ENCODE peak calls at places on chromosome 5, in eight cellular contexts. One of them, this sample, is unnamed.

GRCh38 chr5:142769251-142769792 is 855 bp upstream of the ARHGAP26 start:
- DNase-seq in fibroblast of the aortic adventitia: no peak
- DNase-seq in PC-3: no peak
- DNase-seq in GM13977: no peak
- DNase-seq in WTC11: no peak
- DNase-seq in neural crest cell: no peak
- DNase-seq in left ventricle myocardium inferior: no peak
- DNase-seq in fibroblast of villous mesenchyme: no peak
- DNase-seq in this sample: no peak

GRCh38 chr5:139495644-139496435 is 13.3 kb upstream of the STING1 start:
- DNase-seq in fibroblast of the aortic adventitia: peak
- DNase-seq in PC-3: peak
- DNase-seq in GM13977: no peak
- DNase-seq in WTC11: no peak
- DNase-seq in neural crest cell: no peak
- DNase-seq in left ventricle myocardium inferior: no peak
- DNase-seq in fibroblast of villous mesenchyme: peak
- DNase-seq in this sample: no peak

GRCh38 chr5:54580997-54581741 is 63.6 kb downstream of the SNX18 start:
- DNase-seq in fibroblast of the aortic adventitia: peak
- DNase-seq in PC-3: no peak
- DNase-seq in GM13977: no peak
- DNase-seq in WTC11: no peak
- DNase-seq in neural crest cell: no peak
- DNase-seq in left ventricle myocardium inferior: no peak
- DNase-seq in fibroblast of villous mesenchyme: no peak
- DNase-seq in this sample: no peak

GRCh38 chr5:132086277-132086794 is 12.7 kb downstream of the CSF2 start:
- DNase-seq in fibroblast of the aortic adventitia: peak
- DNase-seq in PC-3: peak
- DNase-seq in GM13977: no peak
- DNase-seq in WTC11: no peak
- DNase-seq in neural crest cell: no peak
- DNase-seq in left ventricle myocardium inferior: peak
- DNase-seq in fibroblast of villous mesenchyme: peak
- DNase-seq in this sample: no peak

GRCh38 chr5:112346411-112347044 is 72.5 kb downstream of the EPB41L4A start:
- DNase-seq in fibroblast of the aortic adventitia: no peak
- DNase-seq in PC-3: no peak
- DNase-seq in GM13977: no peak
- DNase-seq in WTC11: no peak
- DNase-seq in neural crest cell: no peak
- DNase-seq in left ventricle myocardium inferior: no peak
- DNase-seq in fibroblast of villous mesenchyme: no peak
- DNase-seq in this sample: peak

GRCh38 chr5:143644751-143645150 is 167.2 kb upstream of the HMHB1 start:
- DNase-seq in fibroblast of the aortic adventitia: no peak
- DNase-seq in PC-3: no peak
- DNase-seq in GM13977: no peak
- DNase-seq in WTC11: no peak
- DNase-seq in neural crest cell: no peak
- DNase-seq in left ventricle myocardium inferior: no peak
- DNase-seq in fibroblast of villous mesenchyme: peak
- DNase-seq in this sample: no peak

GRCh38 chr5:68176802-68177479 is 38.6 kb upstream of the PIK3R1 start:
- DNase-seq in fibroblast of the aortic adventitia: no peak
- DNase-seq in PC-3: no peak
- DNase-seq in GM13977: no peak
- DNase-seq in WTC11: no peak
- DNase-seq in neural crest cell: no peak
- DNase-seq in left ventricle myocardium inferior: no peak
- DNase-seq in fibroblast of villous mesenchyme: no peak
- DNase-seq in this sample: no peak

GRCh38 chr5:17625686-17626085 is 6.2 kb upstream of the TAF11L13 start:
- DNase-seq in fibroblast of the aortic adventitia: no peak
- DNase-seq in PC-3: no peak
- DNase-seq in GM13977: no peak
- DNase-seq in WTC11: no peak
- DNase-seq in neural crest cell: no peak
- DNase-seq in left ventricle myocardium inferior: no peak
- DNase-seq in fibroblast of villous mesenchyme: no peak
- DNase-seq in this sample: no peak

GRCh38 chr5:56175465-56175864 is 57.7 kb downstream of the ANKRD55 start:
- DNase-seq in fibroblast of the aortic adventitia: peak
- DNase-seq in PC-3: peak
- DNase-seq in GM13977: no peak
- DNase-seq in WTC11: no peak
- DNase-seq in neural crest cell: no peak
- DNase-seq in left ventricle myocardium inferior: no peak
- DNase-seq in fibroblast of villous mesenchyme: peak
- DNase-seq in this sample: no peak

GRCh38 chr5:14118551-14119320 is 24.4 kb upstream of the TRIO start:
- DNase-seq in fibroblast of the aortic adventitia: no peak
- DNase-seq in PC-3: no peak
- DNase-seq in GM13977: no peak
- DNase-seq in WTC11: peak
- DNase-seq in neural crest cell: peak
- DNase-seq in left ventricle myocardium inferior: peak
- DNase-seq in fibroblast of villous mesenchyme: no peak
- DNase-seq in this sample: no peak

GRCh38 chr5:72467421-72467820 is 39.8 kb downstream of the ZNF366 start:
- DNase-seq in fibroblast of the aortic adventitia: no peak
- DNase-seq in PC-3: peak
- DNase-seq in GM13977: no peak
- DNase-seq in WTC11: no peak
- DNase-seq in neural crest cell: no peak
- DNase-seq in left ventricle myocardium inferior: no peak
- DNase-seq in fibroblast of villous mesenchyme: no peak
- DNase-seq in this sample: no peak

GRCh38 chr5:59660737-59661136 is 232.8 kb downstream of the PDE4D start:
- DNase-seq in fibroblast of the aortic adventitia: peak
- DNase-seq in PC-3: peak
- DNase-seq in GM13977: peak
- DNase-seq in WTC11: no peak
- DNase-seq in neural crest cell: no peak
- DNase-seq in left ventricle myocardium inferior: no peak
- DNase-seq in fibroblast of villous mesenchyme: peak
- DNase-seq in this sample: peak

GRCh38 chr5:36209664-36210063 is 32.1 kb downstream of the NADK2 start:
- DNase-seq in fibroblast of the aortic adventitia: peak
- DNase-seq in PC-3: peak
- DNase-seq in GM13977: no peak
- DNase-seq in WTC11: no peak
- DNase-seq in neural crest cell: no peak
- DNase-seq in left ventricle myocardium inferior: no peak
- DNase-seq in fibroblast of villous mesenchyme: peak
- DNase-seq in this sample: no peak

GRCh38 chr5:61330879-61331406 is 1.1 kb upstream of the ZSWIM6 start:
- DNase-seq in fibroblast of the aortic adventitia: peak
- DNase-seq in PC-3: peak
- DNase-seq in GM13977: peak
- DNase-seq in WTC11: peak
- DNase-seq in neural crest cell: peak
- DNase-seq in left ventricle myocardium inferior: peak
- DNase-seq in fibroblast of villous mesenchyme: peak
- DNase-seq in this sample: peak

GRCh38 chr5:116661419-116661818 is 86.8 kb upstream of the SEMA6A start:
- DNase-seq in fibroblast of the aortic adventitia: no peak
- DNase-seq in PC-3: no peak
- DNase-seq in GM13977: no peak
- DNase-seq in WTC11: no peak
- DNase-seq in neural crest cell: no peak
- DNase-seq in left ventricle myocardium inferior: no peak
- DNase-seq in fibroblast of villous mesenchyme: no peak
- DNase-seq in this sample: no peak

GRCh38 chr5:82274343-82275266 is 3.5 kb downstream of the RPS23 start:
- DNase-seq in fibroblast of the aortic adventitia: no peak
- DNase-seq in PC-3: no peak
- DNase-seq in GM13977: no peak
- DNase-seq in WTC11: peak
- DNase-seq in neural crest cell: no peak
- DNase-seq in left ventricle myocardium inferior: no peak
- DNase-seq in fibroblast of villous mesenchyme: no peak
- DNase-seq in this sample: peak

GRCh38 chr5:104513194-104513602 is 950.6 kb upstream of the NUDT12 start:
- DNase-seq in fibroblast of the aortic adventitia: peak
- DNase-seq in PC-3: peak
- DNase-seq in GM13977: no peak
- DNase-seq in WTC11: no peak
- DNase-seq in neural crest cell: no peak
- DNase-seq in left ventricle myocardium inferior: no peak
- DNase-seq in fibroblast of villous mesenchyme: peak
- DNase-seq in this sample: no peak

GRCh38 chr5:1725641-1726468 is 73.8 kb downstream of the MRPL36 start:
- DNase-seq in fibroblast of the aortic adventitia: no peak
- DNase-seq in PC-3: no peak
- DNase-seq in GM13977: no peak
- DNase-seq in WTC11: peak
- DNase-seq in neural crest cell: no peak
- DNase-seq in left ventricle myocardium inferior: no peak
- DNase-seq in fibroblast of villous mesenchyme: no peak
- DNase-seq in this sample: no peak

GRCh38 chr5:150589791-150590601 is 50.5 kb upstream of the SYNPO start:
- DNase-seq in fibroblast of the aortic adventitia: peak
- DNase-seq in PC-3: no peak
- DNase-seq in GM13977: no peak
- DNase-seq in WTC11: peak
- DNase-seq in neural crest cell: no peak
- DNase-seq in left ventricle myocardium inferior: peak
- DNase-seq in fibroblast of villous mesenchyme: peak
- DNase-seq in this sample: peak

GRCh38 chr5:132655821-132656773 is 1.9 kb upstream of the IL13 start:
- DNase-seq in fibroblast of the aortic adventitia: peak
- DNase-seq in PC-3: no peak
- DNase-seq in GM13977: no peak
- DNase-seq in WTC11: peak
- DNase-seq in neural crest cell: no peak
- DNase-seq in left ventricle myocardium inferior: no peak
- DNase-seq in fibroblast of villous mesenchyme: peak
- DNase-seq in this sample: no peak

GRCh38 chr5:96781031-96781733 is 26.6 kb downstream of the ERAP1 start:
- DNase-seq in fibroblast of the aortic adventitia: peak
- DNase-seq in PC-3: peak
- DNase-seq in GM13977: no peak
- DNase-seq in WTC11: no peak
- DNase-seq in neural crest cell: no peak
- DNase-seq in left ventricle myocardium inferior: no peak
- DNase-seq in fibroblast of villous mesenchyme: peak
- DNase-seq in this sample: no peak

DNA sequence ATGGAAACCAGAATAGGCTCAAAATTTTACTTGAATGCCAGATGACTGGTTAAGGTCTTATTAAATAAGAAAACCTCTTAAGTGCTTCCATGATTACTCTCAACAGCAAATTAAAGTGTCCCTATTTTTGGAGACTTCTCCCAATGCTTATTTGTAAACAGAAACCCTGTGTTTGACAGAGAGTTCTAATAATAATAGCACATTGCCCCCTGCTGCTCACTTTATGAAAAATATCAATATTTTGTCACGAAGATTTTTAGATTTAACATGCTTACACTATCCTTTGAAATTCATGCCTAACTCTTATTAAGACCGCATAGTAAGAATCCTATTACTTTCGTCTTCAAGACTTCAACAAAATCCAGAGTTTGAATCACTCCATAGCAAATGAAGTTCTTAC is 75.4 kb upstream of the PRRC1 start:
- DNase-seq in fibroblast of the aortic adventitia: peak
- DNase-seq in PC-3: peak
- DNase-seq in GM13977: peak
- DNase-seq in WTC11: no peak
- DNase-seq in neural crest cell: no peak
- DNase-seq in left ventricle myocardium inferior: no peak
- DNase-seq in fibroblast of villous mesenchyme: peak
- DNase-seq in this sample: peak
- TF ChIP-seq CTCF in fibroblast of the aortic adventitia: no peak
- TF ChIP-seq CTCF in PC-3: peak
- TF ChIP-seq CTCF in GM13977: peak
- TF ChIP-seq CTCF in WTC11: no peak
- TF ChIP-seq CTCF in neural crest cell: peak
- TF ChIP-seq CTCF in left ventricle myocardium inferior: peak
- TF ChIP-seq CTCF in fibroblast of villous mesenchyme: peak
- TF ChIP-seq CTCF in this sample: peak

DNA sequence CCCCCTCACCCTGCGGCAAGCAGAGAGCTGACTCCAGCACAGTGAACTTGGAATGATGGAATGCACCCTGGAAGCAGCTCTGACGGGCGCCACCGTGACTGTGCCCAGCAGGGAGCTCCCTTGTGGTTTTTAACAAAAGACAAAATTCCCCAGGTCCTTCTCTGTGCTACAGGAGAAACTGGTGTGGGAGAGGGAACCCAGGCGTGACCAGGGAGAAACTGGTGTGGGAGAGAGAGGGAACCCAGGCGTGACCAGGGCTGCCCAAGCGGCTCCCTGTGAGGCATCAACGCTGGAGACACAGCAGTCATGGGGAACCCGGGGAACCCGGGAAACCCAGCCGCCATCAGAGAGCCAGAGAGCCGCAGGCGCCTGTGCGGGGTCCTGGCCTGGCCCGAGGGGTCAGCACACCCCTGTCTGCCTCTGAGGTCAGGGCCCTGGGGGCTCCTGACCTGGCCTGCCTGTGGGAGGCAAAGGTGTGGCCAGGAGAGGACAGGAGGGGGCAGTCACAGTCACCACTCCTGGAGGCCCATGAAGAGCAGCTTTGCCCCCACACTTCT is 3.1 kb upstream of the AHRR start:
- DNase-seq in fibroblast of the aortic adventitia: peak
- DNase-seq in PC-3: peak
- DNase-seq in GM13977: peak
- DNase-seq in WTC11: no peak
- DNase-seq in neural crest cell: no peak
- DNase-seq in left ventricle myocardium inferior: no peak
- DNase-seq in fibroblast of villous mesenchyme: peak
- DNase-seq in this sample: no peak
- TF ChIP-seq CTCF in fibroblast of the aortic adventitia: no peak
- TF ChIP-seq CTCF in PC-3: no peak
- TF ChIP-seq CTCF in GM13977: peak
- TF ChIP-seq CTCF in WTC11: no peak
- TF ChIP-seq CTCF in neural crest cell: no peak
- TF ChIP-seq CTCF in left ventricle myocardium inferior: no peak
- TF ChIP-seq CTCF in fibroblast of villous mesenchyme: no peak
- TF ChIP-seq CTCF in this sample: no peak

DNA sequence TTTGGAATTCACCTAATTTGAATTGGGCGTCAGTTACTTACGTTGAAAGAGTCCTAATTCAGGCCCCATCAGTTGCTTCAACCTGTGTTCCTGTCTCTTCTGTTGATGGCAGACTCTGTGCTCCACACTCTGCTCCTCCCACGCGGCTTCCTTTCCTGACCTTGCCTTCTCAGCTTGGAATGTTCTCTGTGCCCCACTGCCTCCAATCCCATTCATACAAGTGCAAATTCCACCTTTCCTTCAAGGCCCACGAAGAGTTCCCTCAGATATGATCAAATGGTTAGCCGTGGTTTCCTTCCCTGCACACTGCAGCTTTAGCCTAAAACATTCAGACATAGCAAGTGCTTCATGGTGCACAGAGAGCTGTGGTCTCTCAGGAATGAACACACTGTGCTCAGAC is 65.7 kb downstream of the SREK1 start:
- DNase-seq in fibroblast of the aortic adventitia: no peak
- DNase-seq in PC-3: no peak
- DNase-seq in GM13977: no peak
- DNase-seq in WTC11: no peak
- DNase-seq in neural crest cell: no peak
- DNase-seq in left ventricle myocardium inferior: no peak
- DNase-seq in fibroblast of villous mesenchyme: no peak
- DNase-seq in this sample: no peak
- TF ChIP-seq CTCF in fibroblast of the aortic adventitia: no peak
- TF ChIP-seq CTCF in PC-3: no peak
- TF ChIP-seq CTCF in GM13977: no peak
- TF ChIP-seq CTCF in WTC11: no peak
- TF ChIP-seq CTCF in neural crest cell: no peak
- TF ChIP-seq CTCF in left ventricle myocardium inferior: no peak
- TF ChIP-seq CTCF in fibroblast of villous mesenchyme: no peak
- TF ChIP-seq CTCF in this sample: no peak

GRCh38 chr5:84088996-84089395 is 295.7 kb downstream of the EDIL3 start:
- DNase-seq in fibroblast of the aortic adventitia: peak
- DNase-seq in PC-3: peak
- DNase-seq in GM13977: no peak
- DNase-seq in WTC11: no peak
- DNase-seq in neural crest cell: no peak
- DNase-seq in left ventricle myocardium inferior: no peak
- DNase-seq in fibroblast of villous mesenchyme: peak
- DNase-seq in this sample: peak
- TF ChIP-seq CTCF in fibroblast of the aortic adventitia: peak
- TF ChIP-seq CTCF in PC-3: peak
- TF ChIP-seq CTCF in GM13977: peak
- TF ChIP-seq CTCF in WTC11: no peak
- TF ChIP-seq CTCF in neural crest cell: peak
- TF ChIP-seq CTCF in left ventricle myocardium inferior: peak
- TF ChIP-seq CTCF in fibroblast of villous mesenchyme: peak
- TF ChIP-seq CTCF in this sample: peak

This sample was measured in GM12865.